ENCODE peak calls at places on chromosomes 3 and 15, in seven cellular contexts. E is stimulated activated CD4-positive, alpha-beta T cell treated with anti-CD3 and anti-CD28 coated beads, Interleukin-12 subunit alpha, Interleukin-12 subunit beta, amount 100 ng/mL, for 24 hours; R is ovary; W is activated naive CD4-positive, alpha-beta T cell; F is activated naive CD8-positive, alpha-beta T cell treated with anti-CD3 and anti-CD28 coated beads, Interleukin-2, amount 10 ng/mL, durations not matched to agents 7 days and 5 days; Y is MM.1S; A is GM23248. T is an unnamed sample.
A peak's percentile ranks its signal among the peaks of the same experiment; 100 is the strongest.

GRCh38 chr15:91974321-91974720 is 120.8 kb downstream of the SLCO3A1 start:
- DNase-seq in A (no peak), R (no peak), E (no peak), F (no peak), W (no peak), Y (no peak), T (no peak)

GRCh38 chr3:42164635-42165034 is 73.5 kb downstream of the TRAK1 start:
- DNase-seq in A (no peak), W (no peak), F (no peak), Y (no peak), E (no peak), R (no peak), T (no peak)

GRCh38 chr3:133573054-133573628 is 345 bp upstream of the CDV3 start:
- DNase-seq in E (peak; percentile 100), F (peak; percentile 99), R (peak; percentile 100), A (peak; percentile 100), W (no peak), Y (peak; percentile 100), T (peak; percentile 99)

GRCh38 chr3:16516695-16517481 is 3.4 kb upstream of the RFTN1 start:
- DNase-seq in W (no peak), F (peak; percentile 47), E (peak; percentile 23), Y (no peak), R (peak; percentile 69), A (peak; percentile 74), T (no peak)

GRCh38 chr15:95262866-95263564 is 1031.7 kb downstream of the MCTP2 start:
- DNase-seq in R (no peak), F (no peak), W (no peak), E (no peak), Y (no peak), A (peak; percentile 62), T (no peak)

GRCh38 chr3:189137416-189137815 is 34.4 kb upstream of the TPRG1 start:
- DNase-seq in F (no peak), E (no peak), W (no peak), Y (no peak), A (no peak), R (no peak), T (no peak)

GRCh38 chr3:48504051-48504946 is at the start of gene SHISA5:
- DNase-seq in E (peak; percentile 59), F (peak; percentile 72), A (peak; percentile 78), W (no peak), Y (no peak), R (peak; percentile 87), T (peak; percentile 67)

GRCh38 chr3:194577985-194578905 is 55.0 kb downstream of the TMEM44 start:
- DNase-seq in Y (no peak), E (peak; percentile 8), W (no peak), A (peak; percentile 96), F (no peak), R (no peak), T (no peak)

GRCh38 chr3:151112731-151113130 is 27.3 kb downstream of the MED12L start:
- DNase-seq in A (no peak), R (no peak), E (no peak), Y (no peak), F (no peak), W (no peak), T (no peak)

GRCh38 chr15:65930134-65930533 is 60.8 kb downstream of the RAB11A start:
- DNase-seq in E (no peak), R (no peak), F (no peak), Y (no peak), A (no peak), W (no peak), T (no peak)

GRCh38 chr15:52050416-52050815 is 31.4 kb downstream of the MAPK6 start:
- DNase-seq in F (no peak), E (no peak), A (peak; percentile 79), W (no peak), Y (no peak), R (no peak), T (no peak)

GRCh38 chr3:147411235-147411607 is 2.1 kb downstream of the ZIC1 start:
- DNase-seq in Y (no peak), R (no peak), W (no peak), A (peak; percentile 84), E (no peak), F (no peak), T (no peak)

GRCh38 chr3:177419904-177420601 is 222.8 kb upstream of the TBL1XR1 start:
- DNase-seq in Y (no peak), E (no peak), A (peak; percentile 13), R (no peak), W (no peak), F (no peak), T (no peak)

GRCh38 chr3:30576946-30577345 is 29.5 kb upstream of the TGFBR2 start:
- DNase-seq in A (peak; percentile 51), W (no peak), E (no peak), F (no peak), Y (no peak), R (no peak), T (no peak)

GRCh38 chr3:120749843-120750242 is 7.3 kb downstream of the GTF2E1 start:
- DNase-seq in W (no peak), F (no peak), R (no peak), E (no peak), A (no peak), Y (no peak), T (no peak)

GRCh38 chr3:157142315-157142714 is 17.6 kb downstream of the CCNL1 start:
- DNase-seq in Y (peak; percentile 26), A (no peak), F (no peak), R (no peak), E (no peak), W (no peak), T (no peak)

GRCh38 chr3:54433846-54434245 is 311.5 kb downstream of the CACNA2D3 start:
- DNase-seq in Y (no peak), F (no peak), E (no peak), W (no peak), A (no peak), R (no peak), T (no peak)

GRCh38 chr3:150623945-150624344 is 20.8 kb downstream of the SELENOT start:
- DNase-seq in R (no peak), Y (no peak), A (no peak), F (no peak), E (no peak), W (no peak), T (no peak)

GRCh38 chr3:30081904-30082303 is 524.5 kb upstream of the TGFBR2 start:
- DNase-seq in W (no peak), Y (no peak), R (no peak), A (no peak), F (no peak), E (no peak), T (no peak)

GRCh38 chr15:98731712-98732450 is 83.5 kb downstream of the IGF1R start:
- DNase-seq in A (no peak), R (no peak), E (no peak), Y (no peak), F (no peak), W (no peak), T (no peak)

GRCh38 chr15:98548172-98548971 is 100.0 kb upstream of the IGF1R start:
- DNase-seq in A (peak; percentile 62), W (peak; percentile 9), R (peak; percentile 84), Y (no peak), F (peak; percentile 51), E (peak; percentile 32), T (peak; percentile 56)

GRCh38 chr15:97087337-97087736 is 756.8 kb downstream of the NR2F2 start:
- DNase-seq in F (no peak), W (no peak), A (no peak), Y (no peak), R (no peak), E (no peak), T (no peak)

GRCh38 chr3:110568246-110568645 is 503.4 kb upstream of the NECTIN3 start:
- DNase-seq in E (no peak), W (no peak), F (no peak), R (no peak), Y (no peak), A (peak; percentile 93), T (no peak)

GRCh38 chr3:132879651-132880050 is 157.4 kb upstream of the NPHP3 start:
- DNase-seq in R (no peak), E (no peak), W (no peak), F (no peak), Y (no peak), A (no peak), T (no peak)